ENCODE peak calls at places on chromosomes 6 and 20, in four cellular contexts. T is HCT116, S is stomach, Z is GM12891. Q is an unnamed sample.

GRCh38 chr6:57021086-57021720 is 25.3 kb upstream of the KIAA1586 start:
- DNase-seq in T (peak), S (no peak), Z (peak), Q (no peak)

GRCh38 chr6:51842487-51843469 is 244.6 kb downstream of the PKHD1 start:
- DNase-seq in T (no peak), S (no peak), Z (no peak), Q (no peak)

GRCh38 chr6:38673397-38674165 is 29.4 kb downstream of the GLO1 start:
- DNase-seq in T (no peak), S (no peak), Z (no peak), Q (no peak)

GRCh38 chr20:6863798-6864201 is 96.3 kb downstream of the BMP2 start:
- DNase-seq in T (no peak), S (no peak), Z (no peak), Q (no peak)

GRCh38 chr6:5730586-5731263 is 276.0 kb downstream of the NRN1 start:
- DNase-seq in T (no peak), S (no peak), Z (no peak), Q (no peak)

GRCh38 chr20:50729925-50730764 is 1.2 kb upstream of the PARD6B start:
- DNase-seq in T (no peak), S (no peak), Z (no peak), Q (peak)

GRCh38 chr20:33578510-33578909 is 83.6 kb upstream of the C20orf144 start:
- DNase-seq in T (no peak), S (no peak), Z (no peak), Q (no peak)

GRCh38 chr20:54069501-54069971 is 858 bp downstream of the BCAS1 start:
- DNase-seq in T (no peak), S (peak), Z (no peak), Q (no peak)

GRCh38 chr20:56750430-56750829 is 121.3 kb downstream of the TFAP2C start:
- DNase-seq in T (peak), S (no peak), Z (no peak), Q (no peak)

GRCh38 chr6:161486903-161487531 is 213.2 kb upstream of the AGPAT4 start:
- DNase-seq in T (no peak), S (no peak), Z (no peak), Q (no peak)

GRCh38 chr6:165274611-165275010 is 34.8 kb downstream of the C6orf118 start:
- DNase-seq in T (no peak), S (no peak), Z (no peak), Q (no peak)

GRCh38 chr20:2820896-2821869 is 5.0 kb downstream of the TMEM239 start:
- DNase-seq in T (no peak), S (no peak), Z (no peak), Q (no peak)

GRCh38 chr6:127851197-127851596 is 49.7 kb downstream of the THEMIS start:
- DNase-seq in T (no peak), S (no peak), Z (no peak), Q (no peak)

GRCh38 chr6:137849076-137849708 is 17.9 kb upstream of the TNFAIP3 start:
- DNase-seq in T (no peak), S (no peak), Z (no peak), Q (no peak)

GRCh38 chr6:44072959-44073611 is 54.2 kb downstream of the MRPL14 start:
- DNase-seq in T (no peak), S (peak), Z (peak), Q (no peak)

GRCh38 chr6:26205625-26206574 is 118.7 kb downstream of the HFE start:
- DNase-seq in T (peak), S (no peak), Z (no peak), Q (no peak)

GRCh38 chr6:28880894-28881780 is 42.6 kb downstream of the TRIM27 start:
- DNase-seq in T (peak), S (peak), Z (no peak), Q (no peak)

GRCh38 chr20:32457476-32457986 is 99.4 kb downstream of the ASXL1 start:
- DNase-seq in T (no peak), S (peak), Z (peak), Q (no peak)

GRCh38 chr6:53257001-53257400 is 91.7 kb downstream of the ELOVL5 start:
- DNase-seq in T (no peak), S (no peak), Z (no peak), Q (no peak)

GRCh38 chr6:45387236-45387635 is 9.5 kb upstream of the SUPT3H start:
- DNase-seq in T (no peak), S (no peak), Z (no peak), Q (no peak)

GRCh38 chr6:149566372-149567193 is at the start of gene GINM1:
- DNase-seq in T (no peak), S (peak), Z (no peak), Q (no peak)

GRCh38 chr20:47668313-47669156 is 116.7 kb downstream of the SULF2 start:
- DNase-seq in T (no peak), S (no peak), Z (no peak), Q (no peak)
- TF ChIP-seq POLR2AphosphoS5 in T (no peak), S (no peak), Z (no peak), Q (no peak)

GRCh38 chr20:58997141-58997770 is 9.8 kb downstream of the CTSZ start:
- DNase-seq in T (no peak), S (no peak), Z (no peak), Q (no peak)
- TF ChIP-seq POLR2AphosphoS5 in T (no peak), S (no peak), Z (peak), Q (no peak)

GRCh38 chr6:30843611-30843998 is 40.7 kb upstream of the DDR1 start:
- DNase-seq in T (no peak), S (no peak), Z (no peak), Q (no peak)

GRCh38 chr6:30840922-30841643 is 43.2 kb upstream of the DDR1 start:
- DNase-seq in T (no peak), S (no peak), Z (no peak), Q (no peak)

GRCh38 chr6:30844118-30844535 is 40.2 kb upstream of the DDR1 start:
- DNase-seq in T (no peak), S (no peak), Z (no peak), Q (no peak)

GRCh38 chr6:30841644-30842504 is 42.4 kb upstream of the DDR1 start:
- DNase-seq in T (no peak), S (peak), Z (no peak), Q (no peak)

DNA sequence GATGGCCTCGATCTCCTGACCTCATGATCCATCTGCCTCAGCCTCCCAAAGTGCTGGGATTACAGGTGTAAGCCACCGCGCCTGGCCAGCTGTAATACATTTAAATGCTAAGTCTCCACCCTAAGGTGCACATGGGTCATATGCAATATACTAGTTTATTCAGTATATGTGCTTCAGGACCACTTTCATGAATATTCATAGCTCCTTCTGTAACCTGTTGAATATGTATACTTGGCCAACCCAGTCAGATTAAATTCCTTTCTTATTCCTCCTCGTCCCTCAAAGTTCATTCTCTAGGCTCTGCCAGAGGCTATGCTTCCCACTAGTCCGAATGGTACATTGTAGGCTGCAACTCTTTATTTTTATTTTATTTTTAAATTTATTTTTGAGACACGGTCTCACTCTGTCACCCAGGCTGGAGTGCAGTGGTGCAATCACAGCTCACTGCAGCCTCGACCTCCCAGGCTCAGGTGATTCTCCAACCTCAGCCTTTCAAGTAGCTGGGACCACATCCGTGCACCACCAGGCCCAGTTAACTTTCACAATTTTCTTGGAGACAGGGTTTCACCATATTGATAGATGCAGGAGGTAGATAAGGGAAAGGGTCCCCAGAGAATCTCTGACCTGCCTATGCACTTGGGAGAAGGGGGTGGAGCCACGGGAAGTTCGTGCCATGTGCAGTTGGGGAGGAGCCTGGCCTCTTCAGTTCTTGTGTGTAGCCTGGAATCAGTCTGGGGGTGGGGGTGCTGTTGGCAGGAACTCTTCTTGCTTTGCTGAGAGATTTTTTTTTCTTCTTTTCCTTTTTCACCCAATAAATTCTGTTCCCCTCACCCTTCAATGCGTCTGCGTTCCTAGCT is 41.3 kb upstream of the DDR1 start:
- DNase-seq in T (no peak), S (no peak), Z (no peak), Q (no peak)
- TF ChIP-seq POLR2AphosphoS5 in T (peak), S (no peak), Z (no peak), Q (no peak)

DNA sequence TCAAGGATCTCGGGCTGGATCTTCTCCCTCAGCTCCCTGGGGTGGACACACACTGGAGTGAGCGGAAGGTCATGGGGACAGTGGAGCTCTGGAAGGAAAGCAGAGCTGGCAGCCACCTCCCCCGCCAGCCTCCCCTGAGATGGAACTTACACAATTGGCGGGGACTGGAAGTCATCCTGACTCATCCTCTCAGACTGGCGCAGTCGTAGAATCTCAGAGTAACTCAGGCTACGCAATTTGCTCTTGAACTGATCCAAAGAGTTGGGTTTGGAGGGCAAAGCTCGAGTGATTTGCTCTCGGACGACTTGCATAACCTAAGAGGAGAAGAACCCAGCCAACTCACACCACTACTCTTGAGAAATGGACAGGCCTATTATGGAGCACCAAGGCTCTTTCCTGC is 34.8 kb downstream of the ELMO2 start:
- DNase-seq in T (no peak), S (no peak), Z (no peak), Q (no peak)
- TF ChIP-seq POLR2AphosphoS5 in T (no peak), S (no peak), Z (no peak), Q (no peak)

DNA sequence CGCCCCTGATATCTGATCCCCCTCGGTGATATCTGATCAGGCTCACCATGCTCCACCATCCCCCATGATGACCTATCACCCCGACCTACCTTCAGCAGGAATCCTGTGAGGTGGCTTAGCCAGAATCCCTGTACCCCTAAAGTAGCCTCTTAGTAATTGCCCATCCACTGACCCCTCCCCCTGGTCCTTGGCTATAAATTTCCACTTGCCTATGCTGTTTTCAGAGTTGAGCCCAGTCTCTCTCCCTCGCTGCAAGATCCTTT is 177.5 kb upstream of the GGTLC1 start:
- DNase-seq in T (no peak), S (no peak), Z (no peak), Q (no peak)
- TF ChIP-seq POLR2AphosphoS5 in T (no peak), S (no peak), Z (no peak), Q (no peak)

GRCh38 chr6:157381631-157382621 is 936 bp downstream of the ZDHHC14 start:
- DNase-seq in T (no peak), S (peak), Z (peak), Q (no peak)

GRCh38 chr6:157380458-157380778 is 572 bp upstream of the ZDHHC14 start:
- DNase-seq in T (no peak), S (no peak), Z (no peak), Q (no peak)

GRCh38 chr6:157376706-157377230 is 4.2 kb upstream of the ZDHHC14 start:
- DNase-seq in T (no peak), S (no peak), Z (no peak), Q (no peak)

GRCh38 chr6:157380779-157381561 is at the start of gene ZDHHC14:
- DNase-seq in T (peak), S (peak), Z (peak), Q (peak)

DNA sequence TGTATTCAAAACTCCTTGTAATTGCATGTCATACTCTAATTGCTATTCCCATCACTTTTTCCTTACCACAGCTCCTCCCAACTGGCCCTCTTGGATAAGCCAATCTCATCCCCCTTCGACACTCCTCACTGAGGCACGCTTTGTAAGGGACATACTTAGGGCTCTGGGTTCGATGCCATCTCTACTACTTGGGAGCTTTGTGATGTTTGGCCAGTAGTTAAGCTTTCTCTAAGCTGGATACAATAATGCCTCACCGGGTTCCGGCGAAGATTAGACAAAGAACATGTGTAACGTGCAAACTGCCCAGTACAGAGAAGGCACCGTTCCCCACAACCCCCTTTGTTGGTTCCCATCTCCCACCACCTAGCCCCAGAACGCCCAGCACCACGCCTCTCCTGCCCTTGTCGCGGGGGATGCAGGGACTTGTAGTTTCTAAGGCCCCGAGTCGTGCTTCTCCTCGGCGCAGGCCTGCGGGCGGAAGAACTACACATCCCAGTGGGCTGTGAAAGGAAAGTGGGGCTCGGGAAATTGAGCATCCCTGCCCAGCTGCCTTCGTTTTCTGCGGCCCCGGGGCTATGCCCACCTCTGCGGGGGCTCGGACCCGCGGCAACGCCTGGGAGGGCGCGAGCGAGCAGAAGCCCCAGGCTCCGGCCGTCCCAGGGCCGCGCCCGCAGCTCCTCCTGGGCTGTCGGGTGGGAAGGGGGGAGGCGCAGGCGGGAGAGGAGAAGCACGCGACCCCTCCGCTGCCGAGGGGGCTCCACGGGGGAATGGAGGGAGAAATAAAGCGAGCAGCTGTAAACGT is 1.1 kb upstream of the ZDHHC14 start:
- DNase-seq in T (peak), S (peak), Z (peak), Q (peak)
- TF ChIP-seq POLR2AphosphoS5 in T (no peak), S (peak), Z (no peak), Q (peak)

DNA sequence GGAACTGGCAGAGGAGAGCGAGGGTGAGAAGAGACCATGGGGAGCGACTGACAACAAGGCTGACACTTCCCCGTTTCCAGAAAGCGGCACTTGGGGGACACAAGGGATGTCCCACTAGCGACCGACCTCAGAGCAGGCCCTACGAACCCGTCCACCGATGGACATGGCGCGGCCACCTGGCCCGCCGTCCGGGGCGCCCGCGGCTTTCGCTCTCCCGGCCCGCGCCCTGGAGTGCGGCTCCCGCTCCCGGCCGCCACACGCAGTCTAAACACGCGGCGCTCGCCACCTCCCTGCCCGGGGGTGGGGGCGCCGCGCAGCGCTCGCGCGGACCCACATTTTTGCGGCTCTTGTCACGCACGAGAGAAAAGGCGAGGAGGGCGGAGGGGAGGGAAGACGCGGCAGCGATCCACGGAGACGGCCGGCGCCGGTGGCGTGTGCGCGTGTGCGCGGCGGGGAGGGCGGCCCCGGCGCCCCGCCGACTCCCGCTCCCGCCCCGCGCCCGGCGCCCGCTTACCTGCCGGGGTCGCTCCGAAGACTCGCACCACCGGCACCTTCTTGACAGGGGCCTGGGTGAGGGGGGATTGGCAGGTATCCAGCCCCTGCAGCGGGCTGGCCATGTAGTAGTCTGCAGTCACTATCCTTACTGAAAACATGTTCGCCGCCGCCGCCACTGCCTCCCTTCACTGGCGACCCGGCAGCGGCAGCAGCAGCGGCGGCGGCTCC is 621 bp downstream of the REV3L start:
- DNase-seq in T (no peak), S (peak), Z (no peak), Q (no peak)
- TF ChIP-seq POLR2AphosphoS5 in T (no peak), S (peak), Z (no peak), Q (no peak)

GRCh38 chr6:129492260-129492659 is 217.7 kb downstream of the ARHGAP18 start:
- DNase-seq in T (no peak), S (no peak), Z (no peak), Q (no peak)
- TF ChIP-seq POLR2AphosphoS5 in T (no peak), S (no peak), Z (no peak), Q (no peak)

GRCh38 chr6:17242087-17242486 is 39.1 kb upstream of the RBM24 start:
- DNase-seq in T (no peak), S (no peak), Z (no peak), Q (no peak)
- TF ChIP-seq POLR2AphosphoS5 in T (no peak), S (no peak), Z (no peak), Q (no peak)

GRCh38 chr6:15460110-15460727 is 202.6 kb downstream of the DTNBP1 start:
- DNase-seq in T (no peak), S (no peak), Z (no peak), Q (no peak)

GRCh38 chr6:15465212-15465611 is 197.6 kb downstream of the DTNBP1 start:
- DNase-seq in T (no peak), S (no peak), Z (no peak), Q (no peak)

GRCh38 chr6:15461127-15461944 is 201.5 kb downstream of the DTNBP1 start:
- DNase-seq in T (no peak), S (no peak), Z (no peak), Q (no peak)

GRCh38 chr6:15462717-15463525 is 199.9 kb downstream of the DTNBP1 start:
- DNase-seq in T (no peak), S (no peak), Z (no peak), Q (no peak)

DNA sequence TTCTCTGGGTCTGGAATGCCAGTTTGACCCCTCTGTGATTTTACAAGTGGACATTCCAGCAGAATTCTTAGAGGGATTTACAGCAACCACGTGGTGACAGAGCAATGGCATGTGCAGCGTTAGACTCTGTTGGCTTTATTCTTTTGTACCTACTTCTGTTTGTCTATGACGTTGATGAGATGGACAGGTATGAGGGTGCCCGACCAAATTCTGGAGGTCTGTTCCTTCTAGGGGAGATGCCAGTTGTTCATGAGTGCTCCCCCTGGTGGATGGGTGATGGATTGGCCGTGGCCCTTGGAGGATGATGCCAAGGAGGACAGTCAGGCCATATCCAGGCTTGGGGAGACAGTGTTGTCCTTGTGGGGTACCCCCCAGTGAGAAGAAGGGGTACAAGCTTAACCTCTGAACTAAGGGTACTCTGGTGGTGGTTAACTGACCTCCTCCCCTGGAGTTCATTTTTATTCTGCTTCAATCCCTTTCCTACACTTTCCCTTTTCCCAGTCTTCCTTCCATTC is 198.6 kb downstream of the DTNBP1 start:
- DNase-seq in T (peak), S (peak), Z (no peak), Q (no peak)
- TF ChIP-seq POLR2AphosphoS5 in T (no peak), S (no peak), Z (no peak), Q (no peak)